ENCODE peak calls at places on chromosome 18, in four cellular contexts. O, S, X and Q are unnamed samples.

GRCh38 chr18:59663096-59663495 is 34.1 kb downstream of the CCBE1 start:
- DNase-seq in S (no peak), X (no peak), O (no peak), Q (no peak)

GRCh38 chr18:75915941-75916640 is 488.6 kb upstream of the SMIM21 start:
- DNase-seq in X (no peak), S (no peak), O (no peak), Q (no peak)

GRCh38 chr18:61362511-61362910 is 29.3 kb downstream of the CDH20 start:
- DNase-seq in O (no peak), S (no peak), X (no peak), Q (no peak)

GRCh38 chr18:44901283-44901682 is 220.6 kb downstream of the SETBP1 start:
- DNase-seq in S (no peak), O (no peak), X (no peak), Q (no peak)

GRCh38 chr18:3486514-3486913 is 36.5 kb downstream of the TGIF1 start:
- DNase-seq in S (no peak), X (no peak), O (no peak), Q (no peak)

GRCh38 chr18:6015364-6015763 is 120.0 kb upstream of the TMEM200C start:
- DNase-seq in S (no peak), O (peak), X (no peak), Q (no peak)

GRCh38 chr18:79523738-79524180 is 128.0 kb downstream of the NFATC1 start:
- DNase-seq in X (peak), O (no peak), S (no peak), Q (no peak)

GRCh38 chr18:76685860-76686259 is 136.5 kb upstream of the ZNF236 start:
- DNase-seq in S (no peak), O (no peak), X (no peak), Q (no peak)

GRCh38 chr18:56853961-56854360 is 202.8 kb downstream of the WDR7 start:
- DNase-seq in O (no peak), S (no peak), X (no peak), Q (no peak)

GRCh38 chr18:37671530-37671929 is 105.9 kb upstream of the CELF4 start:
- DNase-seq in O (no peak), S (no peak), X (no peak), Q (no peak)

GRCh38 chr18:57231846-57232245 is 85.0 kb downstream of the BOD1L2 start:
- DNase-seq in S (no peak), X (no peak), O (no peak), Q (no peak)

GRCh38 chr18:74283255-74283554 is 8.6 kb downstream of the CYB5A start:
- DNase-seq in O (no peak), X (no peak), S (no peak), Q (no peak)

GRCh38 chr18:45628979-45629958 is 14.0 kb downstream of the SLC14A2 start:
- DNase-seq in O (no peak), S (no peak), X (no peak), Q (no peak)

GRCh38 chr18:40866013-40866644 is 1088.9 kb upstream of the PIK3C3 start:
- DNase-seq in X (no peak), O (no peak), S (peak), Q (peak)

GRCh38 chr18:30674619-30675018 is 367.9 kb downstream of the DSC3 start:
- DNase-seq in O (no peak), X (no peak), S (no peak), Q (no peak)

GRCh38 chr18:63314062-63314790 is 5.3 kb downstream of the BCL2 start:
- DNase-seq in X (no peak), S (no peak), O (no peak), Q (no peak)

GRCh38 chr18:79699653-79700052 is 20.1 kb downstream of the CTDP1 start:
- DNase-seq in S (no peak), X (no peak), O (no peak), Q (no peak)

GRCh38 chr18:41850781-41851180 is 104.3 kb upstream of the PIK3C3 start:
- DNase-seq in X (no peak), S (no peak), O (no peak), Q (no peak)

GRCh38 chr18:57002627-57003026 is 144.3 kb upstream of the BOD1L2 start:
- DNase-seq in S (no peak), X (no peak), O (peak), Q (no peak)

GRCh38 chr18:67135981-67136380 is 380.5 kb downstream of the DSEL start:
- DNase-seq in S (no peak), O (no peak), X (no peak), Q (no peak)

GRCh38 chr18:33010149-33010548 is 237.3 kb upstream of the KLHL14 start:
- DNase-seq in X (no peak), S (no peak), O (peak), Q (no peak)

GRCh38 chr18:27901424-27902226 is 275.3 kb downstream of the CDH2 start:
- DNase-seq in X (no peak), S (no peak), O (no peak), Q (no peak)

GRCh38 chr18:32730620-32731021 is 42.2 kb downstream of the KLHL14 start:
- DNase-seq in O (no peak), S (no peak), X (peak), Q (no peak)

GRCh38 chr18:48168861-48169260 is 238.4 kb upstream of the SMAD2 start:
- DNase-seq in X (no peak), S (no peak), O (no peak), Q (no peak)

GRCh38 chr18:65435529-65435928 is 315.3 kb upstream of the CDH7 start:
- DNase-seq in S (no peak), X (no peak), O (no peak), Q (no peak)

GRCh38 chr18:35662293-35663062 is 80.9 kb downstream of the GALNT1 start:
- DNase-seq in X (peak), S (no peak), O (no peak), Q (no peak)

GRCh38 chr18:52341617-52342381 is 1.8 kb downstream of the DCC start:
- DNase-seq in S (no peak), O (no peak), X (no peak), Q (no peak)

GRCh38 chr18:46350598-46351172 is 246.5 kb downstream of the HAUS1 start:
- DNase-seq in S (no peak), O (no peak), X (no peak), Q (no peak)

GRCh38 chr18:28175047-28175929 is 1.6 kb downstream of the CDH2 start:
- DNase-seq in O (peak), S (no peak), X (no peak), Q (peak)

GRCh38 chr18:66495844-66496243 is 108.0 kb downstream of the CDH19 start:
- DNase-seq in O (peak), X (no peak), S (peak), Q (peak)

GRCh38 chr18:45684341-45685115 is 39.5 kb upstream of the SLC14A1 start:
- DNase-seq in S (no peak), X (no peak), O (no peak), Q (no peak)

GRCh38 chr18:2337552-2338141 is 233.7 kb downstream of the METTL4 start:
- DNase-seq in O (peak), X (no peak), S (peak), Q (peak)

GRCh38 chr18:74905245-74905644 is 303.7 kb downstream of the PTGR3 start:
- DNase-seq in X (no peak), S (no peak), O (no peak), Q (no peak)

GRCh38 chr18:80119111-80119510 is 10.0 kb downstream of the ADNP2 start:
- DNase-seq in S (no peak), X (no peak), O (no peak), Q (no peak)

GRCh38 chr18:2103299-2103698 is 468.0 kb downstream of the METTL4 start:
- DNase-seq in O (no peak), S (no peak), X (no peak), Q (no peak)

GRCh38 chr18:5879479-5879882 is 15.8 kb downstream of the TMEM200C start:
- DNase-seq in O (peak), X (no peak), S (peak), Q (peak)

GRCh38 chr18:62494764-62495163 is 28.1 kb upstream of the ZCCHC2 start:
- DNase-seq in O (no peak), S (no peak), X (no peak), Q (no peak)

DNA sequence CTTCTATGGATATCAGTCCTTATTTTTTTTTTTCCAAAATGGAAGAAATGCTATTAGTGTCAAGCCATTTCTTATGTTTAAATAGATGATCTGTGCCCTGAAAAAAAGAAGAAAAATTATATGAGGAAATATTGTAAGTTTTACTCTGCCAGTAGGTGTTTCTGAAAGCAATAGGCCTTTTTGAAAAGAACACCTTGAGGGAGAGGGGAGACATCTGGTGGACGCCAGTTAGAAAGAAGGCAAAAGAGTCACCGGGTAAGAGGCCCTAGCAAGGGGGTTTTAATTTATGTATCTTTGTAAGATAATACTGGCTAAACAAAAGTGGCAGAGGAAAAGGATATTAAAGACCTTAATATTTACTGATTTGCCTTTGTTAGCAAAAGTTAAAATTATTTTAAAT is 56.1 kb downstream of the DYNAP start:
- DNase-seq in S (peak), O (peak), X (no peak), Q (peak)
- TF ChIP-seq FOXK2 in S (no peak), O (no peak), X (no peak), Q (no peak)

DNA sequence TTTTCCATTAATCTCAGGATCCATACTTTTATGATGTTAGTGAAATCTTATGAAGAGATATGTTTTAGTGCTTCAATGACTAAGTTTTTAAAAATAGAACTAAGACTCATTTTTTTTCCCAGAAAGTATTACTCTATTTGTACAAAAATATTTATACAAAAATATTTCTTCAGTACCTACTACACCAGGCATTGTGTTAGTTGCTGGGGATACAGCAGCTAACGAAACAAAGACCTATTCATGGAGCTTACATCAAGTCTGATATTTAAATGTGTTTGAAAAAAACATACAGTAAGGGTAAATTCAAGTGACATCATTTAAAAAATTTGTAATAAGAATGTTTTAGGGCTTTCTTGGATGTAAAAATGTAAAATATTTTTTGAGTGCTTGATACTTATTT is 11.6 kb downstream of the VAPA start:
- DNase-seq in X (no peak), O (no peak), S (no peak), Q (no peak)
- TF ChIP-seq FOXK2 in X (no peak), O (no peak), S (no peak), Q (no peak)

DNA sequence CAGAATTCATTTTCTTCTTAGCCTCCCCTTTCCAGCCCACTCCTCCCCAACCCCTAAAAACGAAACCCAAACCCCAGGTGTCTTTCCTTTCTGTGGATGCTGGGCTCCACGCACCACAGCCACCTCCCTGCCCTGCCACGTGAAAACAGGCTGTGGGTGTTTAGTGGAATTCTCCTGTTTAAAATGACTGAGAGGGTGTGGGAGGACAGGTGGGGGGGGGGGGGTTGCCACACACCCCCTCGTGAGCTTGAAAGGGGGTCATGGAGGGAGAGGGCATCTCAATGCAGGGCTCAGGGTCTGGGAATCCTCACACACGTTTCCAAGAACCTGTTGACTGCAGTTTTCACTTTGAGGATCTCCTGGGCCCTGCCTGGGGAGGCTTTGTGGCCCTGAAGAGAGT is 110.3 kb downstream of the FAM210A start:
- DNase-seq in X (no peak), O (no peak), S (no peak), Q (no peak)
- TF ChIP-seq FOXK2 in X (no peak), O (no peak), S (no peak), Q (no peak)

DNA sequence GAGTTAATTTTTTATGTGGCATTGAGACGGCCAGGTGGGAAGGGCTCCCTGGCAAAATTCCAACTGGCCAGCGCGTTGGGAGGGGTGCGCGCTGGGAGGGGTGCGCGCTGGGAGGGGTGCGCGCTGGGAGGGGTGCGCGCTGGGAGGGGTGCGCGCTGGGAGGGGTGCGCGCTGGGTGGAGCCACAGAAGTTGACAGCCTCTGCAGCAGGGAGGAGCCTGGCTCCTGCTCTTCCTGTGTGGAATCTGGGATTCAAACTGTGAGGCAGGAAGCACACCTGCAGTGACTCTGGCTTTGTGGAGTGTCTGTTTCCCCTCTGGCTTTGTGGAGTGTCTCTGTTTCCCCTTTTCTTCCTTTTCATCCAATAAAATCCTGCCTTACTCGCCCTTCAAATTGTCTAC is 147.9 kb upstream of the CBLN2 start:
- DNase-seq in O (no peak), X (no peak), S (no peak), Q (no peak)
- TF ChIP-seq FOXK2 in O (no peak), X (no peak), S (no peak), Q (no peak)

DNA sequence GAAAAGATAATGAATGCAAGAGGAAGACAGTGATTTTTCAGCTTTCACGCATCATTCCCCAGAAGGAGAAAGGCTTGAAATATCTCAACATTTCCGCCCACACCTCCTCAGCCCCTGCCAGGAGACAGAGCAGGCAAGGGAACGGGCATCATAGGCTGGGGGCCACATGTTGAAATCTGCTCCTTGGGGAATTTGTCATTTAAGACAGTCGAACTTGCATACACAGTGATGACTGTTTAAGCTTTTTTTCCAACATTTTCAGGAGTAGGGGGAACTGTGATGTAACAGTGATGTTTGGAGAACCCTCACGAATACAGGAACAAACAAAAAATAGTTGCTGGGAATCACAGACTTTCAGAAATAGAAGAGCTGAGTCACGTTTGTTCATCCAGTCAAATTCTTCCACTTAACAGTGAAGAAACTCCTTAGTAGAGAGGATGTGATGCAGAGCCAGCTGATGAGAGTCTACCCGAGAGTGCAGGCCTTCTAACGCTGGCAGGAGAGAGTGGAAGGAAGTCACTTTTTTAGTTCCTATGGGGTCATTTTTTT is 266.8 kb downstream of the ALPK2 start:
- DNase-seq in S (no peak), O (no peak), X (no peak), Q (no peak)
- TF ChIP-seq FOXK2 in S (no peak), O (no peak), X (no peak), Q (no peak)